ENCODE peak calls at places on chromosomes 7 and 10, in four cellular contexts. I, V, K and R are unnamed samples. For H3K36me3, the result is how much of the 10 kb centered on the place peaks cover.

GRCh38 chr10:92857904-92858514 is 9.7 kb downstream of the EXOC6 start:
- DNase-seq in K (no peak), I (no peak), V (no peak), R (no peak)

GRCh38 chr10:12594448-12594944 is 245.1 kb downstream of the CAMK1D start:
- DNase-seq in K (peak), I (peak), V (no peak), R (no peak)

GRCh38 chr7:35993663-35994622 is 159.1 kb upstream of the EEPD1 start:
- DNase-seq in I (no peak), V (peak), K (no peak), R (no peak)

GRCh38 chr7:1839701-1840100 is 169.6 kb downstream of the ELFN1 start:
- DNase-seq in V (no peak), I (no peak), K (no peak), R (no peak)

GRCh38 chr7:87507446-87507845 is 32.0 kb upstream of the ABCB4 start:
- DNase-seq in K (no peak), V (no peak), I (no peak), R (no peak)

GRCh38 chr10:93028881-93029280 is 31.7 kb upstream of the CYP26C1 start:
- DNase-seq in V (peak), I (no peak), K (no peak), R (no peak)

GRCh38 chr7:86950360-86950759 is 109.1 kb downstream of the ELAPOR2 start:
- DNase-seq in K (peak), V (no peak), I (no peak), R (peak)

GRCh38 chr10:71725998-71726672 is 6.6 kb upstream of the C10orf105 start:
- DNase-seq in V (peak), K (peak), I (peak), R (peak)

GRCh38 chr10:24901686-24902399 is 50.6 kb downstream of the PRTFDC1 start:
- DNase-seq in V (peak), K (peak), I (no peak), R (peak)

GRCh38 chr7:2471022-2471329 is 5.2 kb downstream of the GRIFIN start:
- DNase-seq in K (no peak), I (no peak), V (no peak), R (no peak)

GRCh38 chr10:28492093-28492492 is 40.8 kb upstream of the WAC start:
- DNase-seq in K (no peak), I (no peak), V (no peak), R (no peak)

GRCh38 chr10:126598009-126598408 is 72.5 kb downstream of the C10orf90 start:
- DNase-seq in I (peak), K (no peak), V (peak), R (no peak)

GRCh38 chr10:7787150-7787856 is 490 bp downstream of the KIN start:
- DNase-seq in K (no peak), V (peak), I (no peak), R (no peak)

GRCh38 chr10:44934416-44935200 is 23.5 kb downstream of the TMEM72 start:
- DNase-seq in V (no peak), I (no peak), K (peak), R (no peak)

GRCh38 chr10:106355450-106355849 is 809.1 kb downstream of the SORCS1 start:
- DNase-seq in K (no peak), V (no peak), I (no peak), R (no peak)
- TF ChIP-seq CTCF in K (no peak), V (peak), I (peak), R (no peak)

DNA sequence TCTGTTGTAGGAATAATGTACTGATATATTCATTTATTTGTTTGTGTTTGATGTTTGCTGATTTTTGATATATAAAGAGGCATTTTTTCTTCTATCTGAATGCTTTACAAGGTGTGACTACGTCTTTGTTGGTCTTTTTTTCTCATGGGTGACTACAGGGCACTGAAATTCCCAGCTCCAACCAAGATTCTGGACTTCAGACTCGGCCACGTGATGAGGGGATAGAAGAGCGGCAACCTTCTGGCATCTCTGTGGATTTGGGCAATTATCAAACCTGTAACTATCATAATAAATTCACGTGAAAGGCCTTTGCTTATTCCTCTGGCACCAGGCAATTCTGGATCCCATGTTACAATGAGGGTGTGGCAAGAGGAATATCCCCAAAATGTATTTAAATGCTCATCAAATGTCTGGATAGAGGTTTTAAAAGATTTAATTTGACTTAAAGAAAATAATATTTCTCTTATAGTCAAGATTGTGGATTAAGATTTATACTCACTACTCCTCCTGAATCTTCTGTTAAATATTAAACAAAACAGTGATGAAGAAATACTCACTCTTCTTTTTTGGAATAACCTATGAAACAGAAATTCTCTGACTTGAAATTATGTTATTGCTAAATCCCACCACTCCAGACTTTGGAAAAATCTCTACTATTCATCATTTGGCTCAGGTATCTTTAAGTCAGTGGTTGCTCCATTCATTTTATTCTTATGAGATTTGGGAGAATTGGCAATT is 276.3 kb downstream of the GPR37 start:
- DNase-seq in I (no peak), V (no peak), K (no peak), R (no peak)
- H3K4me3 ChIP-seq in I (no peak), V (no peak), K (no peak), R (no peak)

DNA sequence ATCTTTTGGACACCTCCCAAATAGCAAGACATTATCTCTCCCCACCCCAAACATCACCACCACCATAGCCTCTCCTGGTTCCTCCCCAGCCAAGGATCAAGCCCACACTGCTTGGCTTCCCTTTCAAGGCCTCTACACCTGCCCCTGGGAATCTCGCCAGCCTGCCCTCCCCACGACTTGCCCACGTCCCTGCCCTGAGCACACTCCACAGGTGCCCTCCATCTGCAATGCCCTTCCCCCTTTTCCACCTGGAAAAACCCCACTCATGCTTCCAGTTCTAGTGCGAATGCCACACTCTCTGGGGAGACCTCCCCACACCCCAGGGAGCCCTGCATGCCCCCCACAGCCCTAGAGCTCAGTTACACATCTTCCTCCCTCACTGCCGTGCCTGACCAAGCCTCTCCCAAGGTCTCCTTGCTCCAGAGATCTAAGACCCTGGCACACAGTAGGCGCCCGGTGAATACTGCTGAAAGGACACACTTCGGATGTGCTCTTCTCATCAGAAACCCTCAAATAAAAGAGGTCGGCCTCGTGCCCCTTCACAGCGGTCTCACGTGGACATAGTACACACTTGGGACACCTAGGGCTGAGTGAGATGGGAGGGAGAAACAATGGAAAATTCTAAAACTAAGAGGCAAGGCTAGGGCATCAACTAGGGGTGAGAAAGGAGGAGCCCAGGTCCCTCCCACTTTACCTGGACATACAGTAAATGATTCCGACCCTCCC is 91.4 kb downstream of the DLG5 start:
- DNase-seq in I (no peak), K (no peak), V (no peak), R (no peak)
- H3K36me3 ChIP-seq in I (half or more), K (under half), V (under half), R (under half)

DNA sequence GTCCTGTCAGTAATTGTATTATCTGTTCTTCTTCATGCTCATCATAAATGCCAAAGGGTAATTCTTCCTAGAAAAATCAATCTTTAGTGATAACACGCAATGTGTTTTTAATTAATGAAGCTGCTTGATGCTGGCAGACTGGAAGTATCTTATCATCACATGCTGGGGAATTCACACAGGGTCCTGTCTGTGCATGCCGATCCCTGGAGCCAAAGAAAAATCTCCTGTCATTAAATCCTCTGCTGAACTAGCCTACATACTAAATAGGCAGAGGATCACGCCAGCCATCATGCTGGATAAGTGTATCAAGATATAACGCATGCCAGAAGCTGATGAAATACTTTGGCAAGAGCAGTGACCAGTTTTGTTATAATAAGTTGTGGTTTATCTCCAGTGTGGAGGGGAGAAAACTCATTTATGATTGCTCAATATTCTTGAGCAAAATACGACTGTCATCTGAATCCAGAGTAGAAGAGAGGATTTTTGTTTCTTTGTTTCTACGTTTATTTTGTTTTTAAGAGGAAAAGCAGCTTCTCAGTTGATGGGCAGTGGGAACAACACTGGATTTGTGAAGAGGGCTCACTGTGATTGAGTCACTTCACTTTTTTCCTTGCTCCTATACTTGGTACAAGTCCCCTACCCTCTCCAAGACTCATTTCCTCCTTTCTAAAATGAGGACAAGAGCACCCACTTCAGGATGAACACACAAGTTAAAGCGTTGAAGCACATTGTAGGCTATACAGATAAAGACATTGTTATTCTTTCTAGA is 649.1 kb downstream of the TNS3 start:
- DNase-seq in K (peak), V (peak), I (no peak), R (no peak)
- TF ChIP-seq CTCF in K (no peak), V (no peak), I (no peak), R (no peak)

GRCh38 chr7:67595421-67595820 is 598.8 kb downstream of the TYW1 start:
- DNase-seq in I (no peak), V (no peak), K (no peak), R (no peak)
- H3K4me3 ChIP-seq in I (no peak), V (no peak), K (no peak), R (no peak)

GRCh38 chr10:102906507-102906906 is 11.6 kb upstream of the CNNM2 start:
- DNase-seq in I (no peak), V (no peak), K (no peak), R (no peak)
- H3K36me3 ChIP-seq in I (under half), V (under half), K (under half), R (under half)

DNA sequence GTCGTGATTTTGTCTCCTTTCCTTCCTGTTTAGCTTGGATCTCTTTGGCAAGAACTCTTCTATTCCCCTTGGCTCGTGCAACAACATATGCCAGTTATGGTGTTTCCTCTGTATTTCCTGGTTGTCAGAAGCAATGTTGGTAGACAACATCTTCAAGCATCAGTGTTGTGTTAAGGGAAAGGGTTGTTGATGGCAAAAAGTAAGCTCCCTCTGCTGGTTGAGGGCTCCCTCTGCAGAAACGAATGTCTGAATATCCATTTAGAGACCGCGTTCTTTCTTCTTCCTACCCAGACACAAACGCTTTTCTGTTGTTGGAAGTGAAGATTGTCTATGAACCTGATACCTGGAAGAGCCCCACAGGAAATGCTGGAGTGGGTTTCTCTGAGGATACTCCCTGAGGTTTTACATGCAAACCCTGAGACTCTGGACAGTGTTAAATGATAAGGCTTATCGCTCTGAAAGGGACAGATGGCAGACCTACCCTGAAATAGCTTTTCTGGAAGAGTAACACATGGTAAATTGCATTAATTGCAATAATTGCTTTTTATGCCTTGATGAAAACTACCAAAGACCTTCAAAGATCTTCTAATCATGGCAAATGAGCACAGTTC is 23.6 kb upstream of the C1QL3 start:
- DNase-seq in I (no peak), V (no peak), K (no peak), R (no peak)
- TF ChIP-seq CTCF in I (peak), V (peak), K (peak), R (peak)

GRCh38 chr7:96189129-96189815 is 132.6 kb downstream of the SLC25A13 start:
- DNase-seq in K (no peak), I (no peak), V (no peak), R (no peak)
- H3K4me3 ChIP-seq in K (no peak), I (no peak), V (no peak), R (no peak)

GRCh38 chr7:102103027-102103372 is 183.7 kb upstream of the SH2B2 start:
- DNase-seq in K (no peak), I (no peak), V (no peak), R (no peak)
- H3K36me3 ChIP-seq in K (under half), I (half or more), V (under half), R (under half)

GRCh38 chr7:148484486-148484885 is 106.1 kb upstream of the C7orf33 start:
- DNase-seq in K (no peak), V (no peak), I (no peak), R (no peak)

GRCh38 chr7:148483515-148483914 is 107.1 kb upstream of the C7orf33 start:
- DNase-seq in K (no peak), V (no peak), I (no peak), R (no peak)

GRCh38 chr7:148486937-148487336 is 103.6 kb upstream of the C7orf33 start:
- DNase-seq in V (no peak), K (no peak), I (no peak), R (no peak)

GRCh38 chr7:148483941-148484340 is 106.6 kb upstream of the C7orf33 start:
- DNase-seq in K (no peak), V (no peak), I (no peak), R (no peak)

DNA sequence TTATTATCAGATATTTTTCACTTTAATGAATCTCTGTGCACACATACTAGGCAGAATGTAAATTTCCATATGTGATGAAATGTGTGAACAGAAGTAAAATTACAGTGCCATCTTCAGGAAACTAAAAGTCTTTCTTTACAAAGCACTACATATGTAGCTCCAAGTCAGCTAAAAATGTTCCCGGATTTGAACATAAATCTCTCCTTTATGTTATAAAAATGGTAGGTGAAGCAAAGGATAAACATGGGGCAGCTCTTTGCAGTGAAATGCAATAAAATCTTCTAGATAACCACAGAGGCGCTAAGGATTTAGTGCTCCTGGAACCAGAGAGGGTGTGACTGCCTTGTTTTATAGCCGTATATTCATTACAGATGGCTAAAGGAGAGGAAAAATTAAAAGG is 104.9 kb upstream of the C7orf33 start:
- DNase-seq in K (no peak), V (no peak), I (no peak), R (no peak)
- TF ChIP-seq CTCF in K (peak), V (peak), I (peak), R (no peak)